ENCODE peak calls at places on chromosomes 4 and X, in eight cellular contexts. A, D, X, S, K, E, N and P are unnamed samples. For H3K4me1, the result is how much of the 10 kb centered on the place peaks cover.

GRCh38 chr4:164648151-164648848 is 105.6 kb upstream of the SMIM31 start:
- DNase-seq in A (no peak), D (no peak), X (no peak), S (no peak), K (no peak), E (no peak), N (no peak), P (no peak)

GRCh38 chr4:155667538-155668511 is 1.2 kb downstream of the GUCY1A1 start:
- DNase-seq in A (no peak), D (peak), X (peak), S (peak), K (no peak), E (peak), N (no peak), P (peak)

GRCh38 chrX:24380273-24381036 is 20.0 kb downstream of the SUPT20HL1 start:
- DNase-seq in A (no peak), D (no peak), X (no peak), S (no peak), K (no peak), E (no peak), N (no peak), P (no peak)

GRCh38 chrX:23626651-23627050 is 40.6 kb upstream of the PRDX4 start:
- DNase-seq in A (no peak), D (no peak), X (no peak), S (no peak), K (no peak), E (no peak), N (no peak), P (no peak)

GRCh38 chr4:10006236-10006603 is 15.1 kb downstream of the SLC2A9 start:
- DNase-seq in A (peak), D (peak), X (no peak), S (no peak), K (peak), E (no peak), N (no peak), P (peak)

GRCh38 chr4:137345597-137345996 is 186.7 kb downstream of the PCDH18 start:
- DNase-seq in A (no peak), D (no peak), X (no peak), S (no peak), K (no peak), E (no peak), N (no peak), P (no peak)

GRCh38 chrX:80335062-80335830 is 85.0 kb upstream of the TENT5D start:
- DNase-seq in A (no peak), D (peak), X (peak), S (peak), K (peak), E (no peak), N (no peak), P (peak)

GRCh38 chrX:65821721-65822496 is 154.5 kb downstream of the MSN start:
- DNase-seq in A (no peak), D (no peak), X (no peak), S (no peak), K (no peak), E (no peak), N (no peak), P (peak)

GRCh38 chr4:82776925-82777542 is 21.6 kb downstream of the SCD5 start:
- DNase-seq in A (no peak), D (no peak), X (no peak), S (no peak), K (no peak), E (no peak), N (no peak), P (no peak)

GRCh38 chrX:2490634-2491033 is 10.1 kb downstream of the DHRSX start:
- DNase-seq in A (no peak), D (no peak), X (no peak), S (no peak), K (no peak), E (peak), N (no peak), P (no peak)

GRCh38 chr4:65508169-65508568 is 162.1 kb downstream of the EPHA5 start:
- DNase-seq in A (no peak), D (no peak), X (no peak), S (no peak), K (no peak), E (no peak), N (no peak), P (no peak)

GRCh38 chrX:20743054-20743453 is 476.3 kb upstream of the RPS6KA3 start:
- DNase-seq in A (no peak), D (no peak), X (no peak), S (peak), K (no peak), E (no peak), N (no peak), P (no peak)

GRCh38 chrX:119617511-119618164 is 11.4 kb upstream of the NKRF start:
- DNase-seq in A (no peak), D (no peak), X (no peak), S (no peak), K (peak), E (no peak), N (no peak), P (peak)

GRCh38 chr4:134727696-134728095 is 526.1 kb upstream of the PABPC4L start:
- DNase-seq in A (no peak), D (no peak), X (no peak), S (no peak), K (no peak), E (no peak), N (no peak), P (no peak)

GRCh38 chr4:139655116-139655515 is 10.5 kb upstream of the MGST2 start:
- DNase-seq in A (peak), D (no peak), X (no peak), S (peak), K (no peak), E (no peak), N (no peak), P (no peak)

GRCh38 chr4:74223801-74224200 is 65.9 kb downstream of the MTHFD2L start:
- DNase-seq in A (no peak), D (no peak), X (no peak), S (no peak), K (no peak), E (no peak), N (no peak), P (no peak)

GRCh38 chr4:2832309-2832980 is 11.2 kb upstream of the ADD1 start:
- DNase-seq in A (no peak), D (peak), X (no peak), S (peak), K (no peak), E (no peak), N (no peak), P (peak)

GRCh38 chr4:18440527-18441215 is 419.1 kb upstream of the LCORL start:
- DNase-seq in A (no peak), D (no peak), X (no peak), S (no peak), K (no peak), E (no peak), N (no peak), P (no peak)

GRCh38 chr4:142434519-142435224 is 411.4 kb downstream of the INPP4B start:
- DNase-seq in A (no peak), D (no peak), X (no peak), S (no peak), K (no peak), E (no peak), N (no peak), P (no peak)

GRCh38 chr4:80619070-80619674 is 283.6 kb downstream of the CFAP299 start:
- DNase-seq in A (peak), D (no peak), X (no peak), S (no peak), K (no peak), E (no peak), N (no peak), P (no peak)
- TF ChIP-seq EP300 in A (no peak), D (no peak), X (no peak), S (no peak), K (no peak), E (no peak), N (no peak), P (no peak)

DNA sequence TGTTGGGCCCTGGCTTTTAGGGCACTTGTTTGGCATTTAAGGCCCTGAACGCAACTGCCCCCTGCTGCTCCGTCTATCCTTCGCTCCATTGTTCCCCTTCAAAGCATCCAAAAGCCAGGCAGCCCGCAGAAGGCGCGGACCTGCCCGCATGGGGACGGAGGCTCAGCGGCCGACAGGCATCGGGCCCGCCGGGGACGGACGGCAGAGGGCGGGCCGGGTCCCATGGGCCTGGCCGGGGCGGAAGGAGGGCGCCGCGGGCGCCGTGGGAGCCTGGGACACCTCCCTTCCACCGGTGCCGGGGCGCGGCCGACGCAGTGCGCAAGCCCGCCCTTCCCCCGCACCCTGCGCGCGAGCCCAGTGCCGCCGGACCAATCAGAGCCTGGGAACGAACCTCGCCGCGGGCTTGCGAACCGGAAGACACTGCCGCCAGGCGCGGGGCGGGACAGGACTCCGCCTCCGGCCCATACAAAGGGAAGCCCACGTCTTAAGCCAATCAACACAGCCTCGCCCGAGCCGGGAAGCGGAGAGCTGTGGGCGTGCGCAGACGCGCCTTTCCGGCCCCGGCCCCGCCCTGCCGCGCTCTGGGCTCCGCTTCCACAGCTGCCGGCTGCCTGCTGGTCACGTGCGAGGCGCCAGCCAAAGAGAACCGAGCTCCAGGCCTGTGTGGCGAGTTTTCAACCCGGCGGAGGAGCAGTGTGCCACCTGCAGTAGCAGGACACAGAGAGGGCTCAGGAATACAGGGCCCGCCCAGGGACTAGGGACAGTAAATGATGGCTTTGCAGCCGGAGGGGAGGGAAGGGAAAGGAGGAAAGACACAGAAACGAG is 2.1 kb upstream of the ARHGAP4 start:
- DNase-seq in A (peak), D (peak), X (peak), S (peak), K (peak), E (peak), N (peak), P (peak)
- H3K4me1 ChIP-seq in A (half or more), D (under half), X (under half), S (under half), K (under half), E (under half), N (half or more), P (under half)

DNA sequence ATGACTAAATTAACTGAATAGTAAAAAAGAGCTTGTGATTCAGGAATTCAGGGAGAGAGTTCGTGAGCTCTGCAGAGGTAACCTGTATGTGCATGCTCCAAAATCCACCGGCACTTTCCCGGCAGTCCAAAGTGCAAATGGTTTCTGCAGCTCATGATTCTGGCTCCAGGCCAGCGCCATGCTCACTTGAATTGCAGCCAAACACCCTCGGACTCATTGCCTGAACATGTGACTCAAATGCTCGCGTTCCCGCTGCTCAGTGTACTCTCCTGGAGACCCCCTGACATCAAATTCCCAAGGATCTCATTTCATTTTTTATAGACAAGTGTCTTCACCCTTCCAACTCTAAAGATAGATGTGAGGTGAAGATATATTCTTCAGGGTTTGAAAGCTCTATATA is 44.1 kb upstream of the SH3RF1 start:
- DNase-seq in A (peak), D (peak), X (no peak), S (peak), K (peak), E (no peak), N (no peak), P (peak)
- TF ChIP-seq POLR2AphosphoS5 in A (no peak), D (no peak), X (no peak), S (no peak), K (no peak), E (no peak), N (no peak), P (peak)

GRCh38 chr4:87633239-87633638 is 16.8 kb upstream of the DMP1 start:
- DNase-seq in A (no peak), D (no peak), X (no peak), S (peak), K (no peak), E (no peak), N (no peak), P (no peak)
- TF ChIP-seq EP300 in A (no peak), D (no peak), X (no peak), S (no peak), K (no peak), E (no peak), N (no peak), P (no peak)

GRCh38 chr4:126757219-126757618 is 875.5 kb upstream of the INTU start:
- DNase-seq in A (no peak), D (no peak), X (no peak), S (no peak), K (no peak), E (no peak), N (no peak), P (no peak)
- H3K4me1 ChIP-seq in A (under half), D (under half), X (under half), S (under half), K (under half), E (under half), N (under half), P (under half)

GRCh38 chr4:7904942-7905341 is 34.7 kb downstream of the AFAP1 start:
- DNase-seq in A (no peak), D (peak), X (no peak), S (no peak), K (no peak), E (no peak), N (no peak), P (no peak)

GRCh38 chr4:7904108-7904516 is 35.5 kb downstream of the AFAP1 start:
- DNase-seq in A (no peak), D (no peak), X (no peak), S (no peak), K (no peak), E (no peak), N (no peak), P (no peak)

GRCh38 chr4:7905461-7905915 is 34.2 kb downstream of the AFAP1 start:
- DNase-seq in A (no peak), D (no peak), X (peak), S (no peak), K (no peak), E (no peak), N (no peak), P (no peak)

GRCh38 chr4:7907142-7907541 is 32.5 kb downstream of the AFAP1 start:
- DNase-seq in A (peak), D (no peak), X (no peak), S (no peak), K (no peak), E (no peak), N (no peak), P (no peak)

DNA sequence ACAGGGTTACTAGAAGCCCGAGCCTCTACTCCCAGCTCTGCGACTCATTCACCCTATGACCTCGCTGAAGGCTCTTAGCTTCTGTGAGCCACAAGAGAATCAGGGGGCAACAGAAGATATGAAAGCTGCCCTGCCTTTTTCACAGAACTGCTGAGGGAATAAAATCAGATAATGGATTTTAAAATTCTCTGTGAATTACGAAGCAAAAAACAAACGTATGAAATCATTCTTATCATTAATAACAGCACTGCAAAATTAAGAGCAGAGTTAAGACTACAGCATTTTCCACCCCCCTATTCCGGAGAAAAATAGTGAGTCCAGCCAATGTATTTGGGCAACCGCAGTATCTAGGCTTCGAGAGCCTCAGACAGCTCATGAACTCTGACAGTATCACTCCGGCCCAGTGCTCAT is 33.5 kb downstream of the AFAP1 start:
- DNase-seq in A (no peak), D (no peak), X (no peak), S (no peak), K (no peak), E (no peak), N (no peak), P (no peak)
- TF ChIP-seq POLR2AphosphoS5 in A (no peak), D (no peak), X (no peak), S (peak), K (no peak), E (no peak), N (no peak), P (no peak)

GRCh38 chrX:124208675-124209074 is 123.8 kb upstream of the TEX13D start:
- DNase-seq in A (no peak), D (no peak), X (no peak), S (no peak), K (no peak), E (no peak), N (no peak), P (no peak)

GRCh38 chrX:124212622-124213021 is 119.8 kb upstream of the TEX13D start:
- DNase-seq in A (no peak), D (no peak), X (no peak), S (no peak), K (no peak), E (no peak), N (no peak), P (no peak)

GRCh38 chrX:124215786-124216185 is 116.7 kb upstream of the TEX13D start:
- DNase-seq in A (no peak), D (no peak), X (no peak), S (no peak), K (no peak), E (no peak), N (no peak), P (no peak)

GRCh38 chrX:124209792-124210576 is 122.5 kb upstream of the TEX13D start:
- DNase-seq in A (no peak), D (no peak), X (no peak), S (no peak), K (no peak), E (no peak), N (no peak), P (no peak)

DNA sequence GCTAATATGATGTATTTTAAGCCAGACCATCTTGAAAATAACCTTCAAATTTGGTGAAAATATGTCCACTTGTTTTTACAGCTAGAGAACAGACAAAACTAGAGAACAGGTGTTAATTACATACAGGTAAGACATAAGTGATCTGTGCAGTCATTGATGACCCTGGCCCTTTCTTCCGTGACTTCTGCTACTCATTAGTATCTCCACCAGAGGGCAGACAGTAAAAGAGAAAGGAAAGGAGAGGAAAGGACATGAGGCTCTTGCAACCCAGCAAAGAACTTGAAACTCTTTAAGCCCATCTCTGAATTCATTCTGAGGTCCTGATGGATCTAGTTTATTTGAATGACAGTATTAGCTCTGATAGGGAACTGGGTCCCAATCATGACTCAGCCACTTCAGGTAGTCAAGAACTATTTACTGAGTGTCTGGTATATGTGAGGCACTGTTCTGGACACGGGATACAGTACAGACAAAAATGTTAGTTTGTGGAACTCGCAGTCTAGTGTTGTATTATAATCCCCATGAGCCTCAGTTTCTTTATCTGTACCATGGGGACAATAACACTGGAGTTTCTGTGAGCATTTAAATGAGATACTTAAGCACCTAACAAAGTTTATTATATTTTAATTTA is 121.0 kb upstream of the TEX13D start:
- DNase-seq in A (peak), D (no peak), X (no peak), S (peak), K (no peak), E (no peak), N (peak), P (no peak)
- TF ChIP-seq EP300 in A (no peak), D (no peak), X (no peak), S (no peak), K (no peak), E (no peak), N (no peak), P (no peak)